ENCODE peak calls at places on chromosomes 5 and 9, in four cellular contexts. O is GM10248; U is gastrocnemius medialis; A is CD8-positive, alpha-beta T cell. C is an unnamed sample.

GRCh38 chr5:176863041-176863764 is 35.9 kb downstream of the HK3 start:
- DNase-seq in O (no peak), U (no peak), A (no peak), C (no peak)

GRCh38 chr5:122772446-122772845 is 2.4 kb upstream of the SNX2 start:
- DNase-seq in O (no peak), U (no peak), A (no peak), C (no peak)

GRCh38 chr5:86675311-86675710 is 57.6 kb downstream of the COX7C start:
- DNase-seq in O (no peak), U (no peak), A (no peak), C (no peak)

GRCh38 chr9:98517710-98518109 is 191.0 kb downstream of the GABBR2 start:
- DNase-seq in O (no peak), U (no peak), A (no peak), C (no peak)

GRCh38 chr5:66595877-66596790 is at the start of gene MAST4:
- DNase-seq in O (peak), U (peak), A (no peak), C (peak)

GRCh38 chr5:8828596-8829321 is 717.1 kb downstream of the SEMA5A start:
- DNase-seq in O (no peak), U (no peak), A (no peak), C (no peak)

GRCh38 chr5:34522599-34523381 is 133.3 kb upstream of the RAI14 start:
- DNase-seq in O (peak), U (peak), A (peak), C (peak)

GRCh38 chr9:33297455-33297854 is 7.1 kb downstream of the NFX1 start:
- DNase-seq in O (peak), U (peak), A (peak), C (no peak)

GRCh38 chr9:84862786-84863185 is 193.3 kb downstream of the NTRK2 start:
- DNase-seq in O (no peak), U (no peak), A (no peak), C (peak)

GRCh38 chr9:98049668-98050067 is 6.9 kb upstream of the NANS start:
- DNase-seq in O (no peak), U (no peak), A (no peak), C (no peak)

GRCh38 chr9:72542917-72543316 is 21.5 kb downstream of the TMC1 start:
- DNase-seq in O (no peak), U (no peak), A (no peak), C (no peak)

GRCh38 chr9:136399176-136400037 is 563 bp downstream of the SNAPC4 start:
- DNase-seq in O (peak), U (no peak), A (peak), C (no peak)

GRCh38 chr5:33433303-33434255 is 7.2 kb upstream of the TARS1 start:
- DNase-seq in O (no peak), U (no peak), A (no peak), C (no peak)

GRCh38 chr9:109264865-109265532 is 55.9 kb downstream of the EPB41L4B start:
- DNase-seq in O (no peak), U (no peak), A (no peak), C (no peak)

GRCh38 chr5:168874713-168875380 is 295.7 kb upstream of the PANK3 start:
- DNase-seq in O (no peak), U (no peak), A (no peak), C (no peak)

GRCh38 chr5:160231789-160232342 is 2.6 kb downstream of the FABP6 start:
- DNase-seq in O (no peak), U (no peak), A (no peak), C (no peak)

GRCh38 chr5:14560091-14560595 is 21.4 kb upstream of the OTULINL start:
- DNase-seq in O (no peak), U (no peak), A (no peak), C (no peak)

GRCh38 chr5:154285661-154286408 is 95.3 kb downstream of the GALNT10 start:
- DNase-seq in O (no peak), U (no peak), A (no peak), C (no peak)

GRCh38 chr9:135221951-135222631 is 134.6 kb downstream of the OLFM1 start:
- DNase-seq in O (no peak), U (no peak), A (no peak), C (no peak)

GRCh38 chr9:72155282-72155677 is 6.0 kb downstream of the GDA start:
- DNase-seq in O (no peak), U (no peak), A (no peak), C (no peak)

GRCh38 chr9:133581553-133582343 is 27.4 kb downstream of the FAM163B start:
- DNase-seq in O (no peak), U (no peak), A (no peak), C (no peak)

GRCh38 chr9:385818-386398 is 171.2 kb downstream of the DOCK8 start:
- DNase-seq in O (no peak), U (no peak), A (no peak), C (peak)

GRCh38 chr9:16515207-16515606 is 355.3 kb downstream of the BNC2 start:
- DNase-seq in O (no peak), U (no peak), A (no peak), C (no peak)

GRCh38 chr5:306011-306805 is 15.3 kb upstream of the AHRR start:
- DNase-seq in O (no peak), U (no peak), A (no peak), C (no peak)

GRCh38 chr9:80285325-80285724 is 713.6 kb downstream of the TLE4 start:
- DNase-seq in O (no peak), U (no peak), A (no peak), C (peak)